ENCODE peak calls at places on chromosomes 11 and 22, in five cellular contexts. C is activated CD8-positive, alpha-beta memory T cell treated with anti-CD3 and anti-CD28 coated beads, Interleukin-2, amount 10 ng/mL, durations not matched to agents 7 days and 5 days; G is T-helper 1 cell; T is GM13976; Z is amniotic stem cell. H is an unnamed sample.

GRCh38 chr11:129290966-129291365 is 84.7 kb upstream of the BARX2 start:
- DNase-seq in C (no peak), G (no peak), T (no peak), Z (no peak), H (no peak)

GRCh38 chr11:16082532-16083055 is 273.8 kb downstream of the SOX6 start:
- DNase-seq in C (no peak), G (no peak), T (no peak), Z (no peak), H (no peak)

GRCh38 chr11:14312736-14313438 is 46.1 kb downstream of the RRAS2 start:
- DNase-seq in C (no peak), G (no peak), T (no peak), Z (no peak), H (no peak)

GRCh38 chr11:128172046-128172878 is 415.1 kb downstream of the ETS1 start:
- DNase-seq in C (peak; percentile 91), G (peak; percentile 83), T (peak; percentile 81), Z (peak; percentile 58), H (peak; percentile 73)

GRCh38 chr22:19716829-19717105 is 2.5 kb downstream of the SEPTIN5 start:
- DNase-seq in C (no peak), G (no peak), T (no peak), Z (no peak), H (no peak)

GRCh38 chr11:44407211-44407996 is 97.5 kb upstream of the ALX4 start:
- DNase-seq in C (no peak), G (no peak), T (no peak), Z (no peak), H (no peak)

GRCh38 chr11:117690484-117691205 is 106.4 kb downstream of the DSCAML1 start:
- DNase-seq in C (no peak), G (no peak), T (peak; percentile 46), Z (no peak), H (no peak)

GRCh38 chr22:17917490-17917983 is 106.8 kb downstream of the MICAL3 start:
- DNase-seq in C (peak; percentile 61), G (no peak), T (peak; percentile 48), Z (no peak), H (no peak)

GRCh38 chr11:9735236-9735635 is 71.4 kb downstream of the SWAP70 start:
- DNase-seq in C (no peak), G (no peak), T (no peak), Z (no peak), H (no peak)

GRCh38 chr11:113618360-113618759 is 87.7 kb downstream of the TMPRSS5 start:
- DNase-seq in C (no peak), G (no peak), T (no peak), Z (no peak), H (no peak)

GRCh38 chr11:94788396-94788795 is 20.2 kb downstream of the AMOTL1 start:
- DNase-seq in C (no peak), G (no peak), T (no peak), Z (no peak), H (no peak)

GRCh38 chr11:73787051-73787642 is 527 bp upstream of the MRPL48 start:
- DNase-seq in C (no peak), G (no peak), T (no peak), Z (no peak), H (no peak)

GRCh38 chr11:33179431-33179830 is 18.2 kb upstream of the CSTF3 start:
- DNase-seq in C (peak; percentile 43), G (no peak), T (no peak), Z (no peak), H (no peak)

GRCh38 chr11:108967571-108967970 is 302.7 kb downstream of the DDX10 start:
- DNase-seq in C (no peak), G (no peak), T (no peak), Z (no peak), H (no peak)

GRCh38 chr11:102603091-102603490 is 22.0 kb downstream of the MMP20 start:
- DNase-seq in C (no peak), G (no peak), T (no peak), Z (no peak), H (no peak)

GRCh38 chr22:35212020-35212419 is 45.3 kb upstream of the HMGXB4 start:
- DNase-seq in C (no peak), G (no peak), T (no peak), Z (no peak), H (no peak)

GRCh38 chr11:26399336-26399735 is 67.4 kb downstream of the ANO3 start:
- DNase-seq in C (no peak), G (no peak), T (no peak), Z (no peak), H (no peak)

GRCh38 chr11:11567862-11568650 is 53.7 kb downstream of the GALNT18 start:
- DNase-seq in C (peak; percentile 41), G (no peak), T (no peak), Z (no peak), H (no peak)

GRCh38 chr11:75814369-75814685 is 683 bp upstream of the UVRAG start:
- DNase-seq in C (no peak), G (no peak), T (no peak), Z (peak; percentile 80), H (no peak)

GRCh38 chr11:33500865-33501479 is 199.7 kb downstream of the C11orf91 start:
- DNase-seq in C (no peak), G (no peak), T (no peak), Z (peak; percentile 8), H (no peak)

GRCh38 chr11:36034572-36035331 is 90.9 kb downstream of the LDLRAD3 start:
- DNase-seq in C (no peak), G (no peak), T (no peak), Z (peak; percentile 59), H (no peak)

GRCh38 chr22:24578355-24579241 is 14.3 kb downstream of the LRRC75B start:
- DNase-seq in C (no peak), G (no peak), T (no peak), Z (no peak), H (no peak)

GRCh38 chr11:27524155-27524554 is 17.6 kb upstream of the LIN7C start:
- DNase-seq in C (no peak), G (no peak), T (no peak), Z (no peak), H (no peak)

GRCh38 chr11:23134627-23135026 is 274.4 kb upstream of the CCDC179 start:
- DNase-seq in C (no peak), G (no peak), T (no peak), Z (no peak), H (no peak)

GRCh38 chr11:17421781-17422180 is 33.3 kb upstream of the KCNJ11 start:
- DNase-seq in C (no peak), G (no peak), T (no peak), Z (no peak), H (no peak)

GRCh38 chr11:71153005-71153395 is 99.4 kb downstream of the SHANK2 start:
- DNase-seq in C (no peak), G (no peak), T (no peak), Z (no peak), H (peak; percentile 48)

GRCh38 chr11:74487875-74488274 is 5.6 kb downstream of the LIPT2 start:
- DNase-seq in C (no peak), G (no peak), T (no peak), Z (no peak), H (no peak)

GRCh38 chr11:13003726-13004493 is 5.2 kb upstream of the RASSF10 start:
- DNase-seq in C (no peak), G (no peak), T (no peak), Z (no peak), H (no peak)

GRCh38 chr22:44196241-44196640 is 15.5 kb downstream of the PARVG start:
- DNase-seq in C (no peak), G (no peak), T (no peak), Z (no peak), H (peak; percentile 53)